ENCODE peak calls at places on chromosomes 6 and 20, in nine cellular contexts. T, Y, K, D, N, G, Q, A and W are unnamed samples.

GRCh38 chr6:16148498-16148897 is 19.6 kb downstream of the MYLIP start:
- DNase-seq in Y (no peak), D (peak), K (no peak), Q (no peak), N (no peak), G (no peak), A (no peak), T (no peak), W (no peak)

GRCh38 chr6:16521528-16521927 is 239.7 kb downstream of the ATXN1 start:
- DNase-seq in A (no peak), K (no peak), G (no peak), Q (no peak), N (no peak), Y (no peak), T (no peak), D (no peak), W (no peak)

GRCh38 chr20:8901237-8902025 is 167.5 kb upstream of the PLCB4 start:
- DNase-seq in Q (no peak), N (no peak), D (no peak), A (no peak), G (no peak), K (no peak), T (no peak), Y (no peak), W (no peak)

GRCh38 chr6:37173573-37174195 is 3.7 kb downstream of the PIM1 start:
- DNase-seq in Q (no peak), K (peak), D (no peak), N (peak), T (no peak), A (no peak), Y (no peak), G (no peak), W (no peak)

GRCh38 chr20:43365691-43366090 is 92.0 kb upstream of the SRSF6 start:
- DNase-seq in A (no peak), D (no peak), Y (no peak), Q (no peak), G (no peak), N (no peak), T (no peak), K (no peak), W (no peak)

GRCh38 chr6:71383891-71384489 is 95.4 kb downstream of the OGFRL1 start:
- DNase-seq in Q (no peak), T (no peak), G (peak), K (peak), N (no peak), D (no peak), Y (no peak), A (no peak), W (peak)

GRCh38 chr6:33069021-33069738 is 4.3 kb downstream of the HLA-DPA1 start:
- DNase-seq in T (no peak), Q (no peak), Y (no peak), G (no peak), D (no peak), N (no peak), A (no peak), K (no peak), W (no peak)

GRCh38 chr20:54822407-54822806 is 347.0 kb downstream of the DOK5 start:
- DNase-seq in N (no peak), G (no peak), A (no peak), Y (no peak), D (no peak), T (no peak), K (no peak), Q (no peak), W (no peak)

GRCh38 chr6:54366647-54367327 is 58.5 kb downstream of the TINAG start:
- DNase-seq in G (peak), Q (no peak), Y (peak), D (no peak), K (peak), T (no peak), A (no peak), N (no peak), W (peak)

GRCh38 chr20:50121858-50122271 is 8.9 kb upstream of the UBE2V1 start:
- DNase-seq in Y (no peak), Q (no peak), D (no peak), K (peak), N (no peak), T (no peak), A (no peak), G (peak), W (peak)

GRCh38 chr6:105620878-105621277 is 218.0 kb upstream of the PREP start:
- DNase-seq in Q (no peak), N (no peak), A (no peak), G (peak), D (no peak), K (peak), T (no peak), Y (peak), W (no peak)

GRCh38 chr6:138007014-138007472 is 100.2 kb downstream of the PERP start:
- DNase-seq in Y (peak), N (no peak), D (peak), A (peak), Q (no peak), T (no peak), G (peak), K (peak), W (no peak)

GRCh38 chr6:34392497-34393190 is at the start of gene NUDT3:
- DNase-seq in K (peak), D (peak), G (peak), T (peak), N (peak), A (peak), Y (peak), Q (peak), W (peak)

GRCh38 chr6:34391023-34391485 is 1.4 kb downstream of the NUDT3 start:
- DNase-seq in A (no peak), K (peak), Y (peak), G (peak), T (peak), D (no peak), N (no peak), Q (peak), W (no peak)

GRCh38 chr6:34393968-34394305 is 1.5 kb upstream of the NUDT3 start:
- DNase-seq in N (no peak), Y (no peak), T (no peak), K (no peak), G (no peak), D (no peak), Q (no peak), A (no peak), W (no peak)

GRCh38 chr6:34391711-34392496 is 565 bp downstream of the NUDT3 start:
- DNase-seq in G (peak), T (no peak), K (peak), Y (peak), D (peak), Q (peak), N (peak), A (no peak), W (no peak)

GRCh38 chr6:34393191-34393967 is 910 bp upstream of the NUDT3 start:
- DNase-seq in K (no peak), Y (no peak), N (no peak), T (no peak), D (no peak), Q (no peak), A (no peak), G (no peak), W (no peak)
- H3K27ac ChIP-seq in K (no peak), Y (no peak), N (peak), T (peak), D (peak), Q (peak), A (no peak), G (no peak), W (peak)

GRCh38 chr6:96899019-96899418 is 1.3 kb upstream of the NDUFAF4 start:
- DNase-seq in D (no peak), N (no peak), T (no peak), Y (peak), G (peak), K (peak), A (no peak), Q (peak), W (peak)
- H3K27ac ChIP-seq in D (peak), N (no peak), T (peak), Y (no peak), G (no peak), K (peak), A (no peak), Q (peak), W (peak)

DNA sequence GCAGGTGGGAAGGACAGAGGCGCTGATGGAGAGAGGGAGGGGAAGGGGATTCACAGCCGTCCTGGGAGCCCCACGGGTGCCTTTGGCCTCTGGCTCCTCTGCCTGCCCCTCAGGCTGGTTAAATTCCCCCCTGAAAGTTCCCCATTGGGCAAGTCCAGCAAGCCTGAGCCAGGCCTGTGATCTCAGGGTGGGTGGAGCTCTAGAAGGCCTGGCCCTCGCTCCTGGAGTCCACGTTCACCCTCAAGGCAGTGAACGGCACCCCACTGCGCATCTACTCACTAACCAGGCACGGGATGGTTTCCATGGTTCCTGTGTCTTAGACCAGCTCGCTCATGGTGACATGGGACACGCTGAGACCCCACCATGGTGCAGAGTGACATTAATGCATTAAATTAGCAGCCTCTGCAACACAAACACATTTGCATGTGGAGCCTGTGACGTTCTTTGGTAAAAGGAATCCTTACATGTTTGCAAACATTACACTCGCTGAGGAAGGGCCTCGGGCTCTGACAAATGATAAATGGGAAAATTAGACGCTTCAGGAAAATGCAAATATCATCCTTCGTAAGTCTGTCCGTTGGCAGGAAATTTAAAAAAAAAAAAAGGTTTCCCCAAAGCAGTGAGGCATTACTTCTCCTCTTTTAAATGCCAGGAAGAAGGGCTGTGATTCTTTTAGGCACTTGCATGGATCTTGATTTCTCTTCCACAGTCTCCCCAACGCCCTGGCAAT is 452.6 kb downstream of the PREX1 start:
- DNase-seq in N (no peak), D (no peak), A (no peak), G (no peak), K (no peak), T (no peak), Q (no peak), Y (no peak), W (peak)
- H3K27ac ChIP-seq in N (no peak), D (peak), A (no peak), G (no peak), K (no peak), T (no peak), Q (no peak), Y (no peak), W (peak)

GRCh38 chr6:157072128-157072527 is 251.2 kb downstream of the TMEM242 start:
- DNase-seq in A (no peak), Q (no peak), G (no peak), Y (no peak), D (no peak), N (no peak), T (no peak), K (no peak), W (no peak)
- H3K27ac ChIP-seq in A (no peak), Q (no peak), G (no peak), Y (no peak), D (no peak), N (no peak), T (no peak), K (no peak), W (no peak)

GRCh38 chr20:64075556-64075955 is 3.8 kb downstream of the RGS19 start:
- DNase-seq in A (no peak), Y (no peak), Q (no peak), N (no peak), D (no peak), G (no peak), T (no peak), K (no peak), W (no peak)
- H3K27ac ChIP-seq in A (no peak), Y (no peak), Q (no peak), N (no peak), D (no peak), G (no peak), T (peak), K (no peak), W (no peak)

GRCh38 chr6:159977242-159978214 is 8.6 kb downstream of the IGF2R start:
- DNase-seq in D (no peak), G (peak), Y (no peak), K (peak), T (no peak), A (no peak), N (no peak), Q (peak), W (no peak)

GRCh38 chr6:159979136-159979874 is 10.4 kb downstream of the IGF2R start:
- DNase-seq in Y (peak), N (peak), Q (peak), A (no peak), K (peak), G (peak), D (peak), T (no peak), W (no peak)

GRCh38 chr6:159978291-159979135 is 9.6 kb downstream of the IGF2R start:
- DNase-seq in A (no peak), T (no peak), Q (no peak), G (no peak), Y (no peak), N (peak), K (no peak), D (no peak), W (no peak)

GRCh38 chr6:159974932-159975331 is 6.0 kb downstream of the IGF2R start:
- DNase-seq in D (no peak), K (no peak), Q (no peak), A (no peak), Y (no peak), G (no peak), T (no peak), N (no peak), W (no peak)

DNA sequence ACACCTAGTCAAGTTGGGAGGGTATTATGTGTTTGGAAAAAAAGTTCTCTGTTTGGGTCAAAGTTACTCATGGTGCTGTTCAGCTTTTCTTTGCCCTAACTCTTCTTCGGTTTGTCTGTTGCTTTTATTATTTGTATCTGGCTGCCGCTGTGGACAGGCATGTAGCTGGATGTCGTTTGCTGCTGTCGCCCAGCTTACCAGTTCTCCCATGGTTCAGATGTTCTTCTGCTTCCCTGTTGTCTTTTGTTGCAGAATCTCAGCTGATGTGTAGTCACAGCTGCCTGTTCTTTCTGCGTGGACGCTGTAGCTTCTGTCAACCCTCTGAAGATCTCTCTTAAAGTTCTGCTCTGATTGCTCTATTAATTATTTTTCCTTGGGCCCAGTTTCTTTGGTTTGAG is 8.0 kb downstream of the IGF2R start:
- DNase-seq in K (no peak), G (no peak), N (no peak), Y (no peak), D (no peak), A (no peak), T (no peak), Q (no peak), W (no peak)
- H3K27ac ChIP-seq in K (no peak), G (no peak), N (no peak), Y (no peak), D (peak), A (no peak), T (no peak), Q (no peak), W (no peak)

DNA sequence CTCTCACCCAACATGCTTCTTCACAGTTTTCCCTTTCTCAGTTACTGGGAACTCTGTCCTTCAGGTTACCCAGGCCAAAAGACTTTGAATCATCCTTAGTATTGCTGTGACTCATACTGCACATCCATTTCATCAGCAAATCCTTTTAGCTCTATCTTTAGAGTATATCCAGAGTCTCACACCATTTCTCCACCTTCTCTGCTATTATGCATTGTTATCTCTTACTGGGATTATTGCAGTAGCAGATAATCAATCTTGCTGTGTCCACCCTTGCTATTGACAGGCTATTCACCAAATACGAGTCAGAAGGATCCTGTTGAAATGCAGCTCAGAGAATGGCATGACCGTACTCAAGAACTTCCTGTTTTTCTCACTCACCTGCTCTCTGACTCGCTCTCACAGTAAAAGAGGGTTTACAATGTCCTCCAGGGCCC is 57.3 kb downstream of the BCKDHB start:
- DNase-seq in G (peak), K (peak), N (no peak), T (no peak), A (no peak), Q (no peak), Y (peak), D (no peak), W (no peak)
- H3K27ac ChIP-seq in G (peak), K (peak), N (no peak), T (no peak), A (no peak), Q (no peak), Y (peak), D (no peak), W (no peak)

GRCh38 chr6:30821862-30822784 is 62.2 kb upstream of the DDR1 start:
- DNase-seq in D (no peak), K (peak), N (no peak), G (no peak), Y (peak), Q (no peak), T (no peak), A (no peak), W (no peak)
- H3K27ac ChIP-seq in D (peak), K (peak), N (no peak), G (no peak), Y (peak), Q (no peak), T (no peak), A (no peak), W (no peak)